ENCODE peak calls at places on chromosomes 13 and 19, in four cellular contexts. P, Z, J and W are unnamed samples.

GRCh38 chr19:37251308-37252229 is 33.6 kb downstream of the ZNF383 start:
- DNase-seq in P (peak; percentile 98), Z (peak; percentile 87), J (no peak), W (peak; percentile 99)

GRCh38 chr13:40389081-40389641 is 277.3 kb downstream of the FOXO1 start:
- DNase-seq in P (no peak), Z (no peak), J (no peak), W (no peak)

GRCh38 chr19:13207237-13208130 is 57.3 kb downstream of the IER2 start:
- DNase-seq in P (no peak), Z (no peak), J (no peak), W (no peak)

GRCh38 chr13:39776439-39776838 is 121.0 kb downstream of the COG6 start:
- DNase-seq in P (peak; percentile 57), Z (no peak), J (no peak), W (peak; percentile 61)

GRCh38 chr19:51347209-51347928 is 5.4 kb upstream of the VSIG10L start:
- DNase-seq in P (no peak), Z (no peak), J (no peak), W (no peak)

GRCh38 chr19:51503891-51504290 is 2.3 kb upstream of the SIGLEC12 start:
- DNase-seq in P (no peak), Z (no peak), J (no peak), W (no peak)

GRCh38 chr13:24615911-24616472 is 64.2 kb upstream of the ATP12A start:
- DNase-seq in P (no peak), Z (peak; percentile 79), J (no peak), W (no peak)

GRCh38 chr13:111114362-111115050 is 604 bp upstream of the ARHGEF7 start:
- DNase-seq in P (peak; percentile 21), Z (peak; percentile 93), J (peak; percentile 37), W (peak; percentile 61)

GRCh38 chr19:41161903-41162302 is 31.1 kb upstream of the CYP2S1 start:
- DNase-seq in P (no peak), Z (no peak), J (no peak), W (no peak)
- TF ChIP-seq CTCF in P (no peak), Z (no peak), J (peak; percentile 31), W (peak; percentile 18)

DNA sequence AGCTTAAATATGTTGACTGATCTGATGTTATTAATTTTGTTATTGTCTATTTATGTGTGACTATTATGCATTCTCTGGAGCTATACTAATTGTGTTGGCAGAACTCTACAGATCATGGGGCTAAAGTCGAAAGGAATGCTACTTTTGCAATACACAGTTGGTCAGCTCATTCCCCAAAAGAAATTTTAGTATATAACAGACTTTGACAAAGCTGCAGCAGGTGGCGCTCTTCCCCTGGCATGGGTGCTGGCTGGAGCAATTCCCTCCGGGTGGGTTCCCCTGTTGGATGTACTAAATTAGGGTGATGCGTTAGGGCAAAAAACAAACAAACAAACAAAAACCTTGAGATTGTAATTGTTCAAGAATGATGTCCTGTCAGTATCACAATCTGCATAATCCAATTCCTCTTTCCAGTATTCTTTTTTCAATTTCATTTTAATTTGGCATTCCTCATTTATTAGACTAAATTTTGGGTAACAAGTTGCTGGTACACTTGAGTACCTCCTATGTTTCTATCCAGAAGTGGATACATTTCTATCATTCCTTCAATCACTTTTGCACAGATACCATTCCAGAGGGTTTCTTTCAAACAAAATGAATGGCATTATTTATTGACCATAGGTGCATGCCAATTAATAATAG is 322.8 kb upstream of the EDNRB start:
- DNase-seq in P (peak; percentile 27), Z (no peak), J (peak; percentile 30), W (peak; percentile 50)
- TF ChIP-seq CTCF in P (peak; percentile 65), Z (no peak), J (peak; percentile 86), W (peak; percentile 76)

GRCh38 chr19:44305457-44305856 is 632 bp upstream of the ZNF235 start:
- DNase-seq in P (no peak), Z (no peak), J (no peak), W (no peak)

GRCh38 chr19:44306283-44306682 is 1.5 kb upstream of the ZNF235 start:
- DNase-seq in P (no peak), Z (no peak), J (no peak), W (no peak)

GRCh38 chr19:44303976-44304568 is 753 bp downstream of the ZNF235 start:
- DNase-seq in P (peak; percentile 18), Z (no peak), J (no peak), W (no peak)

GRCh38 chr19:44303305-44303704 is 1.5 kb downstream of the ZNF235 start:
- DNase-seq in P (no peak), Z (no peak), J (no peak), W (no peak)

GRCh38 chr19:44304659-44305193 is at the start of gene ZNF235:
- DNase-seq in P (peak; percentile 97), Z (peak; percentile 97), J (peak; percentile 65), W (peak; percentile 98)
- TF ChIP-seq CTCF in P (no peak), Z (no peak), J (no peak), W (no peak)

GRCh38 chr13:92355213-92355612 is 871.4 kb upstream of the GPC6 start:
- DNase-seq in P (no peak), Z (no peak), J (no peak), W (peak; percentile 19)
- TF ChIP-seq CTCF in P (no peak), Z (no peak), J (peak; percentile 25), W (peak; percentile 39)

DNA sequence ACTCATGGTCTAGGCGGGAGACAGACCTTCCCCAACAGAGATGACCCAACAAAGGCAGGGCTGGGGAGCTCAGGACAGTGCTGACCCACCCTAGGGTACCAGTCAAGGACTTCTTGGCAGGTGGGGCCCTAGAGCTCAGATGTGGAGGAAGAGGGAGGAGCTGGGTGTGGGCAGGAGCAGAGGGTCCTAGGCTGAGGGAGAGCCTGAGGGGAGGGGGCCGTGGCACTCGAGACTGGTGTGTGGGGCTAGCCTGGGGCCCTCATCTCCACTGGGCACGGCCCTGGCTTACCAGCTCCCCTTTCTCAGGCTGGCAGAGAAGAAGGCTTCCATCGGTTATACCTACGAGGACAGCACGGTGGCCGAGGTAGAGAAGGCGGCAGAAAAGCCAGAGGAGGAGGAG is 18.6 kb downstream of the CLASRP start:
- DNase-seq in P (no peak), Z (no peak), J (no peak), W (no peak)
- TF ChIP-seq CTCF in P (no peak), Z (no peak), J (no peak), W (no peak)

DNA sequence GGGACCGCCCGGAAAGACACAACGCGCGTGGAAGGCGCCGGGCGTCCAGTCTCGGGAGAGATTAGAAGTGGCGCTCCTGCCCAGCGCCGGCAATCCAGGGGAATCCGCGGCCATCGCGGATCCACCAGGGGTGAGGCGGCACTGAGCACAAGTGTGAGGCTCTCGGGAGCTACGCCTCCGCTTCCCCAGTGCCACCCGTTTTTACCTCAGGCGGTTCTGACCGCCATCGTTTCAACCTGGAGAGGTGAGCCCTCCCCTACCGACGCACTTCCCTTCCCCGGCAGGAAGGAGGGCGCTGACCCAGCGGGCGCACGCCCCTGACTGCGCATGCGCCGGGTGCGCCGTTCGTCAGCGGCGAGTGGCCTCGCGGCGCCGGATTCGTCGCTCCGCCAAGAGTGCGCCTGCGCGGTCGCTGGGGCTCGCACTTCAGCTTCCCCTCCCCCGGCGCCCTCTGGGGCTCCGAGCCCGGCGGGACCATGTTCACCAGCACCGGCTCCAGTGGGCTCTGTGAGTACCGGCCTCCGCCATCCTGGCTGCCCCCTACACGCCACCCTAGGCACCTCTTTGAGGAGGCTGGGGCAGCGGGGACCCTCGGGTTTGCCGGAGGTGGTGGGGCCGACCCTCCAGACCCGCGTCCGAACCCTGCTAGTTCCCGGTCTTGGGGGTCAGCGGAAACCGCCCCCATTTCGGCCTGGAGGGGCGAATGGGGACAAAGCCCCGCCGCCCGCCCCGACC is at the start of gene UBAC2:
- DNase-seq in P (peak; percentile 89), Z (peak; percentile 98), J (peak; percentile 96), W (peak; percentile 95)
- TF ChIP-seq CTCF in P (peak; percentile 20), Z (no peak), J (no peak), W (no peak)

GRCh38 chr19:34932494-34932893 is 5.8 kb downstream of the ZNF30 start:
- DNase-seq in P (no peak), Z (no peak), J (no peak), W (no peak)

GRCh38 chr19:34925278-34925855 is 1.3 kb upstream of the ZNF30 start:
- DNase-seq in P (no peak), Z (no peak), J (no peak), W (no peak)

GRCh38 chr19:34926361-34926684 is 380 bp upstream of the ZNF30 start:
- DNase-seq in P (no peak), Z (no peak), J (no peak), W (no peak)

DNA sequence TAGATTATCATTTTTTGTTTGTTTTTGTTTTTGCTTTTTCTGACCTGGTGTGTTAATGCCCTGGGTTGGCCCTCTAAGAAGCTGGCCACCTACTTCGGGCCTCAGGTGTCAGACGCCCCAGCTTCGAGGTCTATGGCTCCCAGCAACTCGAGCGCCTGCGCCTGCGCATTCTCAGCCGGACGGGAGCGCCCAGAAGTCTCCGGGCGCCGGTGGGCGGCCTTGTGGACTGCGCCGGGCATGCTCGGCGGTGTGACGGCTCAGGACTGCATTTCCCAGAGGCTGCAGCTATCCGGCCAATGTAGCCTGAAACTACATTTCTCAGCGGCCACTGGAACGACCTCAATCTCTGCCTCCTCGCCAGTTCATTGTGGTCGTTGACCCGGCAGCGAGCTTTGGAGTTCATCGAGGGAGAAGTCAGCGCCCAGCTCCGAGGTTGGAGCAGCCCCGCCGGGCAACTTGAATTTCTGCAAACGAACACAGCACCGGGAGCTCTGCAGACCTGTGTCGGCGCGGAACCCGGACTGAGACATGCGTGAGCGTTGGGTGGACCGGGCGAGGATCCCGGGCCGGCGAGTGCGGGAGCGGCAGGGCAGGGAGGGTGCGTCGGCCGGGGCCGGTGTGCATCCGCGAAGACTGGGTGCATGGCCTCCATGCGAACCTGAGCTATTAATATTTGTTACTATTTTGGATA is at the start of gene ZNF30:
- DNase-seq in P (peak; percentile 73), Z (peak; percentile 97), J (peak; percentile 84), W (peak; percentile 86)
- TF ChIP-seq CTCF in P (no peak), Z (no peak), J (no peak), W (no peak)

GRCh38 chr19:17469371-17470203 is 737 bp upstream of the SLC27A1 start:
- DNase-seq in P (peak; percentile 87), Z (peak; percentile 99), J (peak; percentile 83), W (peak; percentile 98)
- TF ChIP-seq CTCF in P (no peak), Z (no peak), J (no peak), W (no peak)

GRCh38 chr13:102091231-102091630 is 310.6 kb downstream of the FGF14 start:
- DNase-seq in P (peak; percentile 25), Z (no peak), J (no peak), W (peak; percentile 49)
- TF ChIP-seq CTCF in P (no peak), Z (no peak), J (no peak), W (peak; percentile 25)